ENCODE peak calls at places on chromosomes 5 and 9, in four cellular contexts. One of them, this sample, is unnamed.

GRCh38 chr9:83800236-83801033 is 17.1 kb downstream of the GKAP1 start:
- DNase-seq in astrocyte: no peak
- DNase-seq in neural progenitor cell: no peak
- DNase-seq in HCT116: no peak
- DNase-seq in this sample: no peak

GRCh38 chr9:95910023-95910706 is 34.7 kb downstream of the ERCC6L2 start:
- DNase-seq in astrocyte: no peak
- DNase-seq in neural progenitor cell: no peak
- DNase-seq in HCT116: no peak
- DNase-seq in this sample: no peak

GRCh38 chr9:129146441-129146933 is 31.6 kb downstream of the IER5L start:
- DNase-seq in astrocyte: no peak
- DNase-seq in neural progenitor cell: no peak
- DNase-seq in HCT116: no peak
- DNase-seq in this sample: no peak

GRCh38 chr9:34405719-34406118 is 29.0 kb upstream of the MYORG start:
- DNase-seq in astrocyte: peak
- DNase-seq in neural progenitor cell: no peak
- DNase-seq in HCT116: no peak
- DNase-seq in this sample: no peak

GRCh38 chr5:83552275-83552674 is 80.7 kb downstream of the VCAN start:
- DNase-seq in astrocyte: no peak
- DNase-seq in neural progenitor cell: no peak
- DNase-seq in HCT116: no peak
- DNase-seq in this sample: no peak

GRCh38 chr9:110886832-110887231 is 151.4 kb downstream of the LPAR1 start:
- DNase-seq in astrocyte: peak
- DNase-seq in neural progenitor cell: no peak
- DNase-seq in HCT116: no peak
- DNase-seq in this sample: no peak

GRCh38 chr5:156824800-156825199 is 25.3 kb upstream of the PPP1R2B start:
- DNase-seq in astrocyte: peak
- DNase-seq in neural progenitor cell: peak
- DNase-seq in HCT116: peak
- DNase-seq in this sample: no peak

GRCh38 chr9:93209097-93209496 is 25.2 kb downstream of the WNK2 start:
- DNase-seq in astrocyte: no peak
- DNase-seq in neural progenitor cell: no peak
- DNase-seq in HCT116: no peak
- DNase-seq in this sample: no peak

GRCh38 chr9:136975624-136976023 is 1.7 kb upstream of the PTGDS start:
- DNase-seq in astrocyte: no peak
- DNase-seq in neural progenitor cell: peak
- DNase-seq in HCT116: no peak
- DNase-seq in this sample: no peak

GRCh38 chr9:13719981-13720380 is 440.5 kb upstream of the MPDZ start:
- DNase-seq in astrocyte: peak
- DNase-seq in neural progenitor cell: no peak
- DNase-seq in HCT116: no peak
- DNase-seq in this sample: no peak

GRCh38 chr5:1133108-1133507 is 21.2 kb upstream of the SLC12A7 start:
- DNase-seq in astrocyte: no peak
- DNase-seq in neural progenitor cell: no peak
- DNase-seq in HCT116: no peak
- DNase-seq in this sample: no peak
- H3K27ac ChIP-seq in astrocyte: no peak
- H3K27ac ChIP-seq in neural progenitor cell: no peak
- H3K27ac ChIP-seq in HCT116: no peak
- H3K27ac ChIP-seq in this sample: peak

GRCh38 chr5:14996997-14997396 is 125.4 kb upstream of the ANKH start:
- DNase-seq in astrocyte: no peak
- DNase-seq in neural progenitor cell: no peak
- DNase-seq in HCT116: no peak
- DNase-seq in this sample: no peak
- TF ChIP-seq EZH2 in astrocyte: no peak
- TF ChIP-seq EZH2 in neural progenitor cell: no peak
- TF ChIP-seq EZH2 in HCT116: no peak
- TF ChIP-seq EZH2 in this sample: no peak

DNA sequence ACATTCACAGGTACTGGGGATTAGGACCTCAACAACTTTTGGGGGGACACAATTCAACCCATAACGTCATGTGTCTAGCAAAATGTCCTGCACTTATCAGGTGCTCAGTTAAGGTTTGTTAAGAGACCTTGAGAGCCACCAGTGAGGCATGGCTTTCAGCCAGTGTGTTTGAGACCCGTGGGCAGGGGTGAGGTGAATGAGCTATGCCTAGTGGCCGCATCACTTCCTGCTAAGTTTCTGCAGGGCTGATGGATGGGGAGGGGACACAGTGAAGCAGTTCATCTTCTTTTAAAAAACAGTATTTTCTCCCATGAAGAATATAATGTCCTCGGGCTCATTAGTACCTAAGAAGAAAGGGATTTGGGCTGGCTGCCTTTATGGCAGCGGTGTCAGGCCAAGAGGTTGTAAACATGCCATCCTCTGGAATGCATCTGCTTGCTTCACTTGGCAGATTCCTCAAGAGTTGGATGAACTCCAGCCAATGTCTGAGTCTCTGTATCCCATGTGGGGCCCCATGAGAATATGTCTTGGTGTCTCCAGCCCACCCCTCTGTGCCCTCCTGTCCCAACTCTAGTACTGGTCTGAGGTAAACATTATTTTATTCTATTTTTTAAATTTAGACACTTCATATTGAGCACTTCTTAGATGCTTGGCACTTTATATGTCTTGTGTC is 282.2 kb downstream of the CWC27 start:
- DNase-seq in astrocyte: no peak
- DNase-seq in neural progenitor cell: no peak
- DNase-seq in HCT116: no peak
- DNase-seq in this sample: no peak
- H3K27ac ChIP-seq in astrocyte: no peak
- H3K27ac ChIP-seq in neural progenitor cell: no peak
- H3K27ac ChIP-seq in HCT116: no peak
- H3K27ac ChIP-seq in this sample: no peak

GRCh38 chr9:126675147-126675467 is 61.4 kb downstream of the LMX1B start:
- DNase-seq in astrocyte: no peak
- DNase-seq in neural progenitor cell: peak
- DNase-seq in HCT116: no peak
- DNase-seq in this sample: no peak

GRCh38 chr9:126674365-126675146 is 60.8 kb downstream of the LMX1B start:
- DNase-seq in astrocyte: no peak
- DNase-seq in neural progenitor cell: peak
- DNase-seq in HCT116: no peak
- DNase-seq in this sample: no peak

GRCh38 chr9:126677188-126678084 is 63.7 kb downstream of the LMX1B start:
- DNase-seq in astrocyte: no peak
- DNase-seq in neural progenitor cell: peak
- DNase-seq in HCT116: no peak
- DNase-seq in this sample: no peak

GRCh38 chr9:126676102-126676684 is 62.5 kb downstream of the LMX1B start:
- DNase-seq in astrocyte: no peak
- DNase-seq in neural progenitor cell: peak
- DNase-seq in HCT116: no peak
- DNase-seq in this sample: no peak

GRCh38 chr9:126676685-126677143 is 63.0 kb downstream of the LMX1B start:
- DNase-seq in astrocyte: no peak
- DNase-seq in neural progenitor cell: peak
- DNase-seq in HCT116: no peak
- DNase-seq in this sample: no peak
- TF ChIP-seq EZH2 in astrocyte: no peak
- TF ChIP-seq EZH2 in neural progenitor cell: peak
- TF ChIP-seq EZH2 in HCT116: no peak
- TF ChIP-seq EZH2 in this sample: no peak

GRCh38 chr5:149379177-149379761 is at the start of gene IL17B:
- DNase-seq in astrocyte: no peak
- DNase-seq in neural progenitor cell: no peak
- DNase-seq in HCT116: no peak
- DNase-seq in this sample: no peak
- H3K27ac ChIP-seq in astrocyte: no peak
- H3K27ac ChIP-seq in neural progenitor cell: no peak
- H3K27ac ChIP-seq in HCT116: no peak
- H3K27ac ChIP-seq in this sample: no peak

DNA sequence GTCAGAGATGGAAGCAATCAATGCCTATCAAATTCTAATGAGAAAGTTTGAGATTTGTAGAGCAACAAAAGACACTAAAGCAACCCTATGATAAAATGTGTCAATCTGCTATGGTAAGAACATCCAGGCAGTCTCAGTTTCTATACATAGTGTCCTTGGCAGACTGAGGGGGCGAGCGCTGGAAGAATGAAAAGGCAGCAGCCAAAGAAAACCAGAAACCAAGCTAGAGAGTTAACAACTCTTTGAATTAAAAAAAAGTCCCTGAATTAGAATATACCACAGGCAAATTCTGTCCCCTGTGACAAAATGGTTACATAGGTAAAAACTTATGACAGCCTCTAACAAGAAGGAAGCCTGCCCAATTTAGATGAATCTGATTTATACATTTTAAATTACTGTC is 106.7 kb downstream of the OXCT1 start:
- DNase-seq in astrocyte: no peak
- DNase-seq in neural progenitor cell: no peak
- DNase-seq in HCT116: no peak
- DNase-seq in this sample: no peak
- TF ChIP-seq EZH2 in astrocyte: no peak
- TF ChIP-seq EZH2 in neural progenitor cell: no peak
- TF ChIP-seq EZH2 in HCT116: no peak
- TF ChIP-seq EZH2 in this sample: no peak

GRCh38 chr5:41193462-41194166 is 19.7 kb downstream of the C6 start:
- DNase-seq in astrocyte: peak
- DNase-seq in neural progenitor cell: no peak
- DNase-seq in HCT116: no peak
- DNase-seq in this sample: no peak
- H3K27ac ChIP-seq in astrocyte: peak
- H3K27ac ChIP-seq in neural progenitor cell: no peak
- H3K27ac ChIP-seq in HCT116: no peak
- H3K27ac ChIP-seq in this sample: peak

DNA sequence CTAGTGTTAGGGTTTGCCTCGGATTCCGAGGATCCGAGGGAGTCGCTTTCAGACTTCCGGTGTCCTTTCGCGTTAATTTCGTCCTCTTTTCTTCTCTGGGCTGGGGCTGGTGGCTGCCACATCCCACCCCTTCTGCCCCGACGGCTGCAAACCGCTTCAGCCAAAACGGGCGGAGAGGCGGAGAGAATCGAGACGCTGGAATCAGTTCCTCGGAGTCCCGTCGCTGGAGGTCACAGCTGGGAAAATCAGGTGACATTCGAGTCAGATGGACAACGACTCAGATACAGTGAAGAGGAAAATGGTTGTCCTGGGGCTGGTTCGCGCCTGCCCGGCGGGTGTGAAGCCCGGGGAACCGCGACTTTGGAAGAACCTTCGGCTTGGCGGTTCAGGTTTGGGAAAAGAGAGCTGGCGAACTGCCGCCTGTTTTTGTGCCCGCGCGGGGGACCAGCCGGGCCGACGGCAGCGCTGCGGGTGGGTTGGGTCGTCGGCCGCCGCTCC is 8.9 kb upstream of the NKX2-5 start:
- DNase-seq in astrocyte: no peak
- DNase-seq in neural progenitor cell: peak
- DNase-seq in HCT116: no peak
- DNase-seq in this sample: no peak
- TF ChIP-seq EZH2 in astrocyte: no peak
- TF ChIP-seq EZH2 in neural progenitor cell: peak
- TF ChIP-seq EZH2 in HCT116: no peak
- TF ChIP-seq EZH2 in this sample: peak